ENCODE peak calls at places on chromosome 9, in seven cellular contexts. One of them, this sample, is unnamed.

GRCh38 chr9:25562101-25562500 is 116.1 kb downstream of the TUSC1 start:
- DNase-seq in OCI-LY7: no peak
- DNase-seq in neural progenitor cell: no peak
- DNase-seq in MM.1S: no peak
- DNase-seq in SK-N-SH: no peak
- DNase-seq in GM23248: no peak
- DNase-seq in HCT116: no peak
- DNase-seq in this sample: no peak

GRCh38 chr9:120663950-120664349 is 50.3 kb downstream of the MEGF9 start:
- DNase-seq in OCI-LY7: no peak
- DNase-seq in neural progenitor cell: no peak
- DNase-seq in MM.1S: no peak
- DNase-seq in SK-N-SH: no peak
- DNase-seq in GM23248: no peak
- DNase-seq in HCT116: no peak
- DNase-seq in this sample: no peak

GRCh38 chr9:573551-574410 is 267.7 kb upstream of the DMRT1 start:
- DNase-seq in OCI-LY7: no peak
- DNase-seq in neural progenitor cell: peak
- DNase-seq in MM.1S: no peak
- DNase-seq in SK-N-SH: no peak
- DNase-seq in GM23248: no peak
- DNase-seq in HCT116: no peak
- DNase-seq in this sample: no peak

GRCh38 chr9:93003552-93004407 is 54.7 kb upstream of the SUSD3 start:
- DNase-seq in OCI-LY7: peak
- DNase-seq in neural progenitor cell: peak
- DNase-seq in MM.1S: peak
- DNase-seq in SK-N-SH: peak
- DNase-seq in GM23248: peak
- DNase-seq in HCT116: peak
- DNase-seq in this sample: peak

GRCh38 chr9:136090768-136091581 is 4.1 kb downstream of the NACC2 start:
- DNase-seq in OCI-LY7: no peak
- DNase-seq in neural progenitor cell: peak
- DNase-seq in MM.1S: no peak
- DNase-seq in SK-N-SH: peak
- DNase-seq in GM23248: no peak
- DNase-seq in HCT116: no peak
- DNase-seq in this sample: no peak

GRCh38 chr9:127873886-127874285 is 3.6 kb downstream of the AK1 start:
- DNase-seq in OCI-LY7: no peak
- DNase-seq in neural progenitor cell: no peak
- DNase-seq in MM.1S: no peak
- DNase-seq in SK-N-SH: peak
- DNase-seq in GM23248: peak
- DNase-seq in HCT116: no peak
- DNase-seq in this sample: no peak

GRCh38 chr9:95143591-95144561 is 173.6 kb downstream of the FANCC start:
- DNase-seq in OCI-LY7: no peak
- DNase-seq in neural progenitor cell: no peak
- DNase-seq in MM.1S: no peak
- DNase-seq in SK-N-SH: no peak
- DNase-seq in GM23248: peak
- DNase-seq in HCT116: no peak
- DNase-seq in this sample: no peak

GRCh38 chr9:135039266-135039870 is 48.1 kb upstream of the OLFM1 start:
- DNase-seq in OCI-LY7: no peak
- DNase-seq in neural progenitor cell: no peak
- DNase-seq in MM.1S: no peak
- DNase-seq in SK-N-SH: no peak
- DNase-seq in GM23248: no peak
- DNase-seq in HCT116: no peak
- DNase-seq in this sample: no peak

GRCh38 chr9:734831-735511 is 106.5 kb upstream of the DMRT1 start:
- DNase-seq in OCI-LY7: no peak
- DNase-seq in neural progenitor cell: no peak
- DNase-seq in MM.1S: no peak
- DNase-seq in SK-N-SH: no peak
- DNase-seq in GM23248: peak
- DNase-seq in HCT116: no peak
- DNase-seq in this sample: peak

GRCh38 chr9:33469891-33470290 is 3.8 kb downstream of the NOL6 start:
- DNase-seq in OCI-LY7: no peak
- DNase-seq in neural progenitor cell: no peak
- DNase-seq in MM.1S: no peak
- DNase-seq in SK-N-SH: no peak
- DNase-seq in GM23248: no peak
- DNase-seq in HCT116: no peak
- DNase-seq in this sample: no peak

GRCh38 chr9:20262611-20263010 is 359.7 kb downstream of the MLLT3 start:
- DNase-seq in OCI-LY7: no peak
- DNase-seq in neural progenitor cell: no peak
- DNase-seq in MM.1S: no peak
- DNase-seq in SK-N-SH: peak
- DNase-seq in GM23248: no peak
- DNase-seq in HCT116: no peak
- DNase-seq in this sample: no peak

GRCh38 chr9:115158666-115159481 is 40.9 kb upstream of the TNC start:
- DNase-seq in OCI-LY7: no peak
- DNase-seq in neural progenitor cell: no peak
- DNase-seq in MM.1S: no peak
- DNase-seq in SK-N-SH: peak
- DNase-seq in GM23248: peak
- DNase-seq in HCT116: no peak
- DNase-seq in this sample: no peak

GRCh38 chr9:137433916-137434431 is 7.2 kb downstream of the ENTPD8 start:
- DNase-seq in OCI-LY7: no peak
- DNase-seq in neural progenitor cell: no peak
- DNase-seq in MM.1S: no peak
- DNase-seq in SK-N-SH: no peak
- DNase-seq in GM23248: no peak
- DNase-seq in HCT116: no peak
- DNase-seq in this sample: no peak

GRCh38 chr9:25700430-25700829 is 22.2 kb upstream of the TUSC1 start:
- DNase-seq in OCI-LY7: no peak
- DNase-seq in neural progenitor cell: no peak
- DNase-seq in MM.1S: no peak
- DNase-seq in SK-N-SH: no peak
- DNase-seq in GM23248: no peak
- DNase-seq in HCT116: no peak
- DNase-seq in this sample: peak

GRCh38 chr9:108612510-108612909 is 243.3 kb downstream of the ACTL7B start:
- DNase-seq in OCI-LY7: no peak
- DNase-seq in neural progenitor cell: no peak
- DNase-seq in MM.1S: no peak
- DNase-seq in SK-N-SH: no peak
- DNase-seq in GM23248: no peak
- DNase-seq in HCT116: no peak
- DNase-seq in this sample: no peak

GRCh38 chr9:130499804-130500263 is 55.1 kb downstream of the ASS1 start:
- DNase-seq in OCI-LY7: no peak
- DNase-seq in neural progenitor cell: no peak
- DNase-seq in MM.1S: no peak
- DNase-seq in SK-N-SH: peak
- DNase-seq in GM23248: no peak
- DNase-seq in HCT116: peak
- DNase-seq in this sample: peak

DNA sequence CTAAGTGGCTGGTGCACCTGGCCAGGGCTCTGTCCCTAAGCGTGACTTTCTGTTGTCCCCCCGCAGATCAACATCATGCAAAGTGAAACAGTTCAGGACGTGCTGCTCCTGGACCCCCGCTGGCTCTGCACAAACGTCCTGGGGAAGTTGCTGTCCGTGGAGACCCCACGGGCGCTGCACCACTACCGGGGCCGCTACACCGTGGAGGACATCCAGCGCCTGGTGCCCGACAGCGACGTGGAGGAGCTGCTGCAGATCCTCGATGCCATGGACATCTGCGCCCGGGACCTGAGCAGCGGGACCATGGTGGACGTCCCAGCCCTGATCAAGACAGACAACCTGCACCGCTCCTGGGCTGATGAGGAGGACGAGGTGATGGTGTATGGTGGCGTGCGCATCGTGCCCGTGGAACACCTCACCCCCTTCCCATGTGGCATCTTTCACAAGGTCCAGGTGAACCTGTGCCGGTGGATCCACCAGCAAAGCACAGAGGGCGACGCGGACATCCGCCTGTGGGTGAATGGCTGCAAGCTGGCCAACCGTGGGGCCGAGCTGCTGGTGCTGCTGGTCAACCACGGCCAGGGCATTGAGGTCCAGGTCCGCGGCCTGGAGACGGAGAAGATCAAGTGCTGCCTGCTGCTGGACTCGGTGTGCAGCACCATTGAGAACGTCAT is 19.7 kb upstream of the CTSL start:
- DNase-seq in OCI-LY7: no peak
- DNase-seq in neural progenitor cell: no peak
- DNase-seq in MM.1S: no peak
- DNase-seq in SK-N-SH: no peak
- DNase-seq in GM23248: no peak
- DNase-seq in HCT116: no peak
- DNase-seq in this sample: no peak
- H3K4me2 ChIP-seq in OCI-LY7: no peak
- H3K4me2 ChIP-seq in neural progenitor cell: no peak
- H3K4me2 ChIP-seq in MM.1S: no peak
- H3K4me2 ChIP-seq in SK-N-SH: no peak
- H3K4me2 ChIP-seq in GM23248: no peak
- H3K4me2 ChIP-seq in HCT116: no peak
- H3K4me2 ChIP-seq in this sample: no peak

DNA sequence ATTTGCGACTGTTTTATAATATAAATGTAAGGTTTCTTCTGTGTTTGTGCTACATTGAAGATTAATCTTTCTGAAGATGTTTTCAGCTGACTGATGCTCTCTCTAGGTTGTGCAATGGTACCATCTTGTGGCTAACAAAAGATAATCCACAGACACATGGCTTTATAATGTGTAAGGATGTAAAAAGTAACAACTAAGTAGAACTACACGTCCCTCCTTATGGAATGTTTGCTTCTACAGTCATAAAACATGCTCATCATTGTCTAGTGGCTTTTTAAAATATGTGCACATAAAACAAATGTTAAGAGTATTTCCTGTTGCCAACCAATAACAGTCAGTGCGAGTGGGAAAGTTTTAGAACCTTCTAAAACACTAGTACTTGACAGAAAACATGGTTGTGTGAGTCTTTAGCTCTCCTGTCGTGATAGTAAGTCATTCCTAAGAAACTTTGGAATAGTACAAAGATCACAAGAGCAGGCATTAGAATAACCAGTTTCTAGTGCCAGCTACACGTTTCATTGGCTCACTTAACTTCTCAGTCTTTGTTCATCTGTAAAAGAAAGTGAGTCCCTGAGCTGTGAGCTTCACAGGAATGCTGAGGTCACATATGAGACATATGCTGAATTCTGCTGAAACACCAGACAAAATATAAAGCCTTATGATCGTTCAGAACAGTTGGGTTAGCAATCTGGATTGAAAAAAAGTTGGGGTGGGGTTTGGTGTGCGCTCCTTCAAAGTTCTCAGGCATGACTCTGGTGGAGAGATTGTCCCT is 75.7 kb upstream of the GLIS3 start:
- DNase-seq in OCI-LY7: no peak
- DNase-seq in neural progenitor cell: peak
- DNase-seq in MM.1S: peak
- DNase-seq in SK-N-SH: peak
- DNase-seq in GM23248: peak
- DNase-seq in HCT116: peak
- DNase-seq in this sample: peak
- TF ChIP-seq EZH2phosphoT487 in OCI-LY7: no peak
- TF ChIP-seq EZH2phosphoT487 in neural progenitor cell: no peak
- TF ChIP-seq EZH2phosphoT487 in MM.1S: no peak
- TF ChIP-seq EZH2phosphoT487 in SK-N-SH: no peak
- TF ChIP-seq EZH2phosphoT487 in GM23248: no peak
- TF ChIP-seq EZH2phosphoT487 in HCT116: no peak
- TF ChIP-seq EZH2phosphoT487 in this sample: no peak

GRCh38 chr9:35859995-35860348 is 10.2 kb downstream of the OR13J1 start:
- DNase-seq in OCI-LY7: no peak
- DNase-seq in neural progenitor cell: no peak
- DNase-seq in MM.1S: no peak
- DNase-seq in SK-N-SH: no peak
- DNase-seq in GM23248: no peak
- DNase-seq in HCT116: no peak
- DNase-seq in this sample: no peak

GRCh38 chr9:35861161-35861897 is 8.9 kb downstream of the OR13J1 start:
- DNase-seq in OCI-LY7: no peak
- DNase-seq in neural progenitor cell: no peak
- DNase-seq in MM.1S: no peak
- DNase-seq in SK-N-SH: no peak
- DNase-seq in GM23248: no peak
- DNase-seq in HCT116: no peak
- DNase-seq in this sample: no peak

GRCh38 chr9:35864695-35865255 is 5.4 kb downstream of the OR13J1 start:
- DNase-seq in OCI-LY7: no peak
- DNase-seq in neural progenitor cell: no peak
- DNase-seq in MM.1S: no peak
- DNase-seq in SK-N-SH: no peak
- DNase-seq in GM23248: no peak
- DNase-seq in HCT116: no peak
- DNase-seq in this sample: no peak

GRCh38 chr9:35863583-35863982 is 6.6 kb downstream of the OR13J1 start:
- DNase-seq in OCI-LY7: no peak
- DNase-seq in neural progenitor cell: no peak
- DNase-seq in MM.1S: no peak
- DNase-seq in SK-N-SH: no peak
- DNase-seq in GM23248: no peak
- DNase-seq in HCT116: no peak
- DNase-seq in this sample: no peak

DNA sequence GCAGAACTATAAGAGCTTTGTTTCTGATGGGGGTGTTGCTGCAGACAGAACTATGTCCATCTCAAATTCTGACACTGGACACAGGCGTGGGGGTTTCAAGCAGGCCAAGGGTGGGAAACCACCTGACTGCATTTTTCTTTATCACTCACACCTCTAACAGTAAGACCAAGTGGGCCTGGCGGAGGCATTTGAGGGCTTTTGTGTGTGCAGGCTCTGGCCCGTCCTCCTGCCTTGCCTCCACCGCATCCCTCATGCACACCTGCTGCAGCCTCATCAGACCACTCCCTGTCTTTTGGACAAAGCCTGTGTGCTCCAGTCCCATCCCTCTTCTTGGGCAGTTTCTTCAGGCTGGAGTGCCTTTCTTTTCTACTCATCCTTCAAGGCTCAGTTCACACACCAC is 7.9 kb downstream of the OR13J1 start:
- DNase-seq in OCI-LY7: no peak
- DNase-seq in neural progenitor cell: no peak
- DNase-seq in MM.1S: no peak
- DNase-seq in SK-N-SH: no peak
- DNase-seq in GM23248: no peak
- DNase-seq in HCT116: no peak
- DNase-seq in this sample: no peak
- H2AFZ ChIP-seq in OCI-LY7: no peak
- H2AFZ ChIP-seq in neural progenitor cell: no peak
- H2AFZ ChIP-seq in MM.1S: no peak
- H2AFZ ChIP-seq in SK-N-SH: no peak
- H2AFZ ChIP-seq in GM23248: no peak
- H2AFZ ChIP-seq in HCT116: no peak
- H2AFZ ChIP-seq in this sample: no peak

DNA sequence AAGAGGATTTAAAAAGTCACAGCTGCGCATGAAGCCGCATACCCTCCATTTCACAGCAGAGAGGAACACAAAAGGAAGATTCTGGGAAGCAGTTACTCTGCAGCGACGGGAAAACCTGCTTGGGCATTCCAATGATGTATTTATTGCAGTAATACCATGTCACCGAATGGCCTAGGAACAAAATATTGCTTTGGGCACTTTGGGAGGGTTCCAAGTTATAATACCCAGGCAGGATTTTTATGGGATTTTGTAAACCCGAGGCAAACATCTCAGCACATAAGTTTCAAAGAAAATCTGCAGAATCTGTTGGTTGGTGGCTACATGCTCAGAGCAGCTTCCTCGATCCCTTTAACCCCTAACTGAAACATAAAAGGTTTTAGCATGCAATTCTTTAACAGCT is 195.2 kb downstream of the MAPKAP1 start:
- DNase-seq in OCI-LY7: no peak
- DNase-seq in neural progenitor cell: peak
- DNase-seq in MM.1S: no peak
- DNase-seq in SK-N-SH: no peak
- DNase-seq in GM23248: no peak
- DNase-seq in HCT116: no peak
- DNase-seq in this sample: peak
- H3K4me2 ChIP-seq in OCI-LY7: no peak
- H3K4me2 ChIP-seq in neural progenitor cell: peak
- H3K4me2 ChIP-seq in MM.1S: no peak
- H3K4me2 ChIP-seq in SK-N-SH: no peak
- H3K4me2 ChIP-seq in GM23248: no peak
- H3K4me2 ChIP-seq in HCT116: no peak
- H3K4me2 ChIP-seq in this sample: peak

This sample was measured in PC-3.